ENCODE peak calls at places on chromosomes 6 and 20, in five cellular contexts. One of them, this sample, is unnamed.
A peak's percentile ranks its signal among the peaks of the same experiment; 100 is the strongest.

GRCh38 chr6:155188707-155189496 is 74.9 kb upstream of the CLDN20 start:
- DNase-seq in mesendoderm: no peak
- DNase-seq in naive thymus-derived CD8-positive, alpha-beta T cell: no peak
- DNase-seq in HT1080: peak; percentile 95
- DNase-seq in AG08396: peak; percentile 59
- DNase-seq in this sample: peak; percentile 84

GRCh38 chr6:89351632-89352328 is 742 bp downstream of the UBE2J1 start:
- DNase-seq in mesendoderm: no peak
- DNase-seq in naive thymus-derived CD8-positive, alpha-beta T cell: no peak
- DNase-seq in HT1080: no peak
- DNase-seq in AG08396: no peak
- DNase-seq in this sample: no peak

GRCh38 chr6:143023695-143024094 is 37.0 kb upstream of the AIG1 start:
- DNase-seq in mesendoderm: no peak
- DNase-seq in naive thymus-derived CD8-positive, alpha-beta T cell: no peak
- DNase-seq in HT1080: no peak
- DNase-seq in AG08396: no peak
- DNase-seq in this sample: no peak

GRCh38 chr20:61560361-61560853 is 308.3 kb downstream of the CDH4 start:
- DNase-seq in mesendoderm: peak; percentile 77
- DNase-seq in naive thymus-derived CD8-positive, alpha-beta T cell: no peak
- DNase-seq in HT1080: peak; percentile 54
- DNase-seq in AG08396: peak; percentile 60
- DNase-seq in this sample: peak; percentile 66

GRCh38 chr6:75280131-75280855 is 4.3 kb downstream of the TMEM30A start:
- DNase-seq in mesendoderm: no peak
- DNase-seq in naive thymus-derived CD8-positive, alpha-beta T cell: no peak
- DNase-seq in HT1080: no peak
- DNase-seq in AG08396: no peak
- DNase-seq in this sample: peak; percentile 3

GRCh38 chr6:113873043-113873667 is 16.0 kb downstream of the MARCKS start:
- DNase-seq in mesendoderm: no peak
- DNase-seq in naive thymus-derived CD8-positive, alpha-beta T cell: no peak
- DNase-seq in HT1080: no peak
- DNase-seq in AG08396: no peak
- DNase-seq in this sample: no peak

GRCh38 chr6:165755583-165755982 is 92.5 kb upstream of the PDE10A start:
- DNase-seq in mesendoderm: peak; percentile 82
- DNase-seq in naive thymus-derived CD8-positive, alpha-beta T cell: no peak
- DNase-seq in HT1080: no peak
- DNase-seq in AG08396: no peak
- DNase-seq in this sample: no peak

GRCh38 chr20:21101453-21102251 is 4.5 kb downstream of the LINC00237 start:
- DNase-seq in mesendoderm: peak; percentile 91
- DNase-seq in naive thymus-derived CD8-positive, alpha-beta T cell: no peak
- DNase-seq in HT1080: no peak
- DNase-seq in AG08396: peak; percentile 15
- DNase-seq in this sample: no peak

GRCh38 chr6:118864330-118865166 is 29.4 kb upstream of the ASF1A start:
- DNase-seq in mesendoderm: no peak
- DNase-seq in naive thymus-derived CD8-positive, alpha-beta T cell: no peak
- DNase-seq in HT1080: no peak
- DNase-seq in AG08396: no peak
- DNase-seq in this sample: no peak

GRCh38 chr20:47727170-47727880 is 58.0 kb downstream of the SULF2 start:
- DNase-seq in mesendoderm: no peak
- DNase-seq in naive thymus-derived CD8-positive, alpha-beta T cell: peak; percentile 91
- DNase-seq in HT1080: no peak
- DNase-seq in AG08396: no peak
- DNase-seq in this sample: no peak

GRCh38 chr6:44245391-44245911 is 1.4 kb upstream of the HSP90AB1 start:
- DNase-seq in mesendoderm: no peak
- DNase-seq in naive thymus-derived CD8-positive, alpha-beta T cell: no peak
- DNase-seq in HT1080: no peak
- DNase-seq in AG08396: no peak
- DNase-seq in this sample: no peak

GRCh38 chr6:81814365-81815109 is 62.1 kb upstream of the TENT5A start:
- DNase-seq in mesendoderm: no peak
- DNase-seq in naive thymus-derived CD8-positive, alpha-beta T cell: no peak
- DNase-seq in HT1080: peak; percentile 29
- DNase-seq in AG08396: peak; percentile 31
- DNase-seq in this sample: peak; percentile 65

GRCh38 chr6:169848946-169849345 is 97.5 kb downstream of the ERMARD start:
- DNase-seq in mesendoderm: no peak
- DNase-seq in naive thymus-derived CD8-positive, alpha-beta T cell: no peak
- DNase-seq in HT1080: no peak
- DNase-seq in AG08396: no peak
- DNase-seq in this sample: no peak

GRCh38 chr6:3946779-3947178 is 97.6 kb downstream of the FAM50B start:
- DNase-seq in mesendoderm: peak; percentile 24
- DNase-seq in naive thymus-derived CD8-positive, alpha-beta T cell: no peak
- DNase-seq in HT1080: no peak
- DNase-seq in AG08396: no peak
- DNase-seq in this sample: no peak

GRCh38 chr6:125102901-125103300 is 50.7 kb upstream of the TPD52L1 start:
- DNase-seq in mesendoderm: no peak
- DNase-seq in naive thymus-derived CD8-positive, alpha-beta T cell: no peak
- DNase-seq in HT1080: peak; percentile 83
- DNase-seq in AG08396: peak; percentile 82
- DNase-seq in this sample: peak; percentile 84

GRCh38 chr6:4987427-4987826 is 16.4 kb downstream of the RPP40 start:
- DNase-seq in mesendoderm: no peak
- DNase-seq in naive thymus-derived CD8-positive, alpha-beta T cell: no peak
- DNase-seq in HT1080: no peak
- DNase-seq in AG08396: no peak
- DNase-seq in this sample: no peak

GRCh38 chr6:85641522-85641915 is 1.2 kb downstream of the SYNCRIP start:
- DNase-seq in mesendoderm: no peak
- DNase-seq in naive thymus-derived CD8-positive, alpha-beta T cell: no peak
- DNase-seq in HT1080: peak; percentile 45
- DNase-seq in AG08396: peak; percentile 12
- DNase-seq in this sample: no peak

GRCh38 chr20:4335722-4336121 is 320.4 kb upstream of the RNF24 start:
- DNase-seq in mesendoderm: no peak
- DNase-seq in naive thymus-derived CD8-positive, alpha-beta T cell: no peak
- DNase-seq in HT1080: no peak
- DNase-seq in AG08396: no peak
- DNase-seq in this sample: no peak

GRCh38 chr6:19837511-19838441 is 606 bp downstream of the ID4 start:
- DNase-seq in mesendoderm: peak; percentile 66
- DNase-seq in naive thymus-derived CD8-positive, alpha-beta T cell: no peak
- DNase-seq in HT1080: no peak
- DNase-seq in AG08396: peak; percentile 58
- DNase-seq in this sample: peak; percentile 27

GRCh38 chr20:1108437-1108920 is 9.9 kb upstream of the PSMF1 start:
- DNase-seq in mesendoderm: peak; percentile 62
- DNase-seq in naive thymus-derived CD8-positive, alpha-beta T cell: peak; percentile 71
- DNase-seq in HT1080: peak; percentile 42
- DNase-seq in AG08396: peak; percentile 76
- DNase-seq in this sample: peak; percentile 79

GRCh38 chr6:105500693-105501092 is 97.8 kb upstream of the PREP start:
- DNase-seq in mesendoderm: peak; percentile 29
- DNase-seq in naive thymus-derived CD8-positive, alpha-beta T cell: no peak
- DNase-seq in HT1080: no peak
- DNase-seq in AG08396: no peak
- DNase-seq in this sample: no peak

GRCh38 chr6:49453221-49453620 is 9.8 kb downstream of the MMUT start:
- DNase-seq in mesendoderm: peak; percentile 13
- DNase-seq in naive thymus-derived CD8-positive, alpha-beta T cell: no peak
- DNase-seq in HT1080: no peak
- DNase-seq in AG08396: no peak
- DNase-seq in this sample: peak; percentile 7

This sample was measured in AG08395.